ENCODE peak calls at places on chromosomes 2 and 18, in eight cellular contexts. C is COR-L47, D is mesenteric fat pad, W is ELF-1, K is T-cell, T is NCI-H1694, F is caudate nucleus, H is GM03348. R is an unnamed sample.

GRCh38 chr18:58937204-58937603 is 72.5 kb downstream of the ZNF532 start:
- DNase-seq in C (no peak), D (no peak), W (no peak), K (no peak), T (no peak), F (no peak), H (peak; percentile 49), R (no peak)

GRCh38 chr2:130300258-130300969 is 42.3 kb upstream of the IMP4 start:
- DNase-seq in C (no peak), D (no peak), W (no peak), K (no peak), T (no peak), F (no peak), H (no peak), R (no peak)

GRCh38 chr2:14804912-14805311 is 172.4 kb downstream of the LRATD1 start:
- DNase-seq in C (no peak), D (no peak), W (no peak), K (no peak), T (no peak), F (no peak), H (no peak), R (no peak)

GRCh38 chr18:50193796-50194622 is 938 bp downstream of the MYO5B start:
- DNase-seq in C (no peak), D (no peak), W (peak; percentile 38), K (no peak), T (no peak), F (no peak), H (peak; percentile 13), R (no peak)

GRCh38 chr18:59655661-59656060 is 41.6 kb downstream of the CCBE1 start:
- DNase-seq in C (no peak), D (no peak), W (no peak), K (no peak), T (no peak), F (no peak), H (no peak), R (no peak)

GRCh38 chr2:219309278-219309677 is at the start of gene PTPRN:
- DNase-seq in C (peak; percentile 79), D (peak; percentile 84), W (peak; percentile 80), K (no peak), T (peak; percentile 64), F (peak; percentile 66), H (no peak), R (no peak)

GRCh38 chr2:19026156-19026660 is 332.2 kb downstream of the OSR1 start:
- DNase-seq in C (no peak), D (no peak), W (no peak), K (no peak), T (no peak), F (no peak), H (no peak), R (no peak)

GRCh38 chr2:1367584-1367983 is 45.7 kb upstream of the TPO start:
- DNase-seq in C (no peak), D (no peak), W (no peak), K (no peak), T (no peak), F (no peak), H (no peak), R (no peak)

GRCh38 chr2:231552752-231553151 is 22.5 kb upstream of the NMUR1 start:
- DNase-seq in C (no peak), D (no peak), W (no peak), K (no peak), T (no peak), F (no peak), H (no peak), R (no peak)

GRCh38 chr2:52431352-52431760 is 1336.2 kb upstream of the CHAC2 start:
- DNase-seq in C (no peak), D (no peak), W (no peak), K (no peak), T (no peak), F (no peak), H (no peak), R (no peak)

GRCh38 chr2:208269091-208269490 is 3.0 kb downstream of the PIKFYVE start:
- DNase-seq in C (no peak), D (no peak), W (peak; percentile 20), K (no peak), T (no peak), F (no peak), H (no peak), R (peak; percentile 8)

GRCh38 chr2:965640-966147 is 15.0 kb downstream of the SNTG2 start:
- DNase-seq in C (no peak), D (no peak), W (no peak), K (no peak), T (no peak), F (no peak), H (no peak), R (no peak)

GRCh38 chr2:28347193-28347592 is 45.5 kb upstream of the FOSL2 start:
- DNase-seq in C (no peak), D (peak; percentile 33), W (no peak), K (no peak), T (no peak), F (no peak), H (no peak), R (no peak)

GRCh38 chr2:202989749-202990148 is 24.9 kb upstream of the NBEAL1 start:
- DNase-seq in C (no peak), D (no peak), W (no peak), K (no peak), T (no peak), F (no peak), H (no peak), R (no peak)

GRCh38 chr18:66211693-66212195 is 392.1 kb downstream of the CDH19 start:
- DNase-seq in C (no peak), D (no peak), W (no peak), K (no peak), T (peak; percentile 2), F (no peak), H (no peak), R (no peak)

GRCh38 chr18:58195278-58195721 is 151.3 kb downstream of the NEDD4L start:
- DNase-seq in C (peak; percentile 54), D (no peak), W (peak; percentile 42), K (no peak), T (no peak), F (peak; percentile 52), H (no peak), R (peak; percentile 22)

GRCh38 chr2:29311458-29311857 is 196.2 kb downstream of the CLIP4 start:
- DNase-seq in C (no peak), D (no peak), W (no peak), K (no peak), T (no peak), F (no peak), H (no peak), R (no peak)

GRCh38 chr2:238129166-238130010 is 9.1 kb upstream of the KLHL30 start:
- DNase-seq in C (no peak), D (no peak), W (no peak), K (no peak), T (no peak), F (no peak), H (no peak), R (no peak)

GRCh38 chr18:45652703-45653490 is 37.6 kb downstream of the SLC14A2 start:
- DNase-seq in C (no peak), D (no peak), W (no peak), K (no peak), T (no peak), F (no peak), H (peak; percentile 33), R (no peak)

GRCh38 chr18:63253428-63254372 is 65.9 kb downstream of the BCL2 start:
- DNase-seq in C (no peak), D (no peak), W (no peak), K (no peak), T (no peak), F (no peak), H (peak; percentile 64), R (no peak)

GRCh38 chr2:216665717-216666116 is 29.6 kb downstream of the IGFBP5 start:
- DNase-seq in C (no peak), D (no peak), W (peak; percentile 97), K (no peak), T (no peak), F (no peak), H (no peak), R (no peak)

GRCh38 chr2:201257381-201257940 is 2.9 kb upstream of the CASP8 start:
- DNase-seq in C (no peak), D (no peak), W (peak; percentile 56), K (peak; percentile 45), T (no peak), F (no peak), H (peak; percentile 48), R (peak; percentile 75)

GRCh38 chr18:70221156-70221910 is 15.8 kb upstream of the RTTN start:
- DNase-seq in C (peak; percentile 90), D (no peak), W (peak; percentile 83), K (no peak), T (no peak), F (no peak), H (no peak), R (no peak)

GRCh38 chr2:26300234-26300641 is 45.7 kb upstream of the SELENOI start:
- DNase-seq in C (no peak), D (no peak), W (no peak), K (no peak), T (no peak), F (no peak), H (peak; percentile 19), R (peak; percentile 19)

R was measured in CD4-positive, alpha-beta memory T cell.